ENCODE peak calls at places on chromosomes 4 and X, in four cellular contexts. A is suprapubic skin, O is stomach, J is tibial nerve. C is an unnamed sample.
A peak's percentile ranks its signal among the peaks of the same experiment; 100 is the strongest.

GRCh38 chr4:1204286-1204827 is 32.0 kb upstream of the SPON2 start:
- DNase-seq in A (no peak), O (peak; percentile 20), J (peak; percentile 5), C (peak; percentile 57)

GRCh38 chr4:55706526-55706925 is 70.4 kb upstream of the NMU start:
- DNase-seq in A (no peak), O (no peak), J (no peak), C (no peak)

GRCh38 chr4:42672359-42673083 is 15.6 kb upstream of the ATP8A1 start:
- DNase-seq in A (no peak), O (no peak), J (no peak), C (no peak)

GRCh38 chr4:70895846-70896435 is 6.2 kb upstream of the MOB1B start:
- DNase-seq in A (no peak), O (no peak), J (no peak), C (no peak)

GRCh38 chr4:176767183-176767582 is 25.5 kb downstream of the VEGFC start:
- DNase-seq in A (no peak), O (no peak), J (no peak), C (no peak)

GRCh38 chr4:15963001-15963451 is at the start of gene FGFBP2:
- DNase-seq in A (no peak), O (peak; percentile 51), J (peak; percentile 53), C (no peak)

GRCh38 chr4:56049428-56050212 is 100.9 kb downstream of the CEP135 start:
- DNase-seq in A (no peak), O (no peak), J (no peak), C (peak; percentile 85)

GRCh38 chr4:159549092-159549491 is 446.2 kb downstream of the RAPGEF2 start:
- DNase-seq in A (no peak), O (no peak), J (no peak), C (no peak)

GRCh38 chr4:10336471-10336870 is 120.8 kb downstream of the ZNF518B start:
- DNase-seq in A (no peak), O (no peak), J (no peak), C (no peak)
- H3K4me1 ChIP-seq in A (no peaks in the 10 kb centered on the region), O (no peaks in the 10 kb centered on the region), J (no peaks in the 10 kb centered on the region), C (no peaks in the 10 kb centered on the region)

DNA sequence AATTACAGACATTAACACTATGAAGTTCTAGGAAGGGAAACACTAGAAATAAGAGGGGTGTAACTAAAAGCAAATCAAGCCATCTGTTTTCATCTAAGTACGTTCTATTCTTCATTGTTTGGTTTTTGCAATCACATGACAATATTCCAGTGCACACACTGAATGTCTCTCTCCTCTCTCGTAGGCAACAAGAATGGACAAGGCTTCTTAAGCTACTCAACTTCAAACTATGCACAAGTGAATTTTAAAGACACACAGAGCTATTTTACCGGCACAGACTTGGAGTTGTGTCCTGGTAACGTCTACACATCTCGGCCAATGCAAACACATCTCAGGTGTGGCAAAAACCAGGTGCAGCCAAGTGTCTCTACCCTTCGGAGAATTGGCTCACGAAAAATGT is 173.3 kb downstream of the PRKX start:
- DNase-seq in A (no peak), O (no peak), J (no peak), C (no peak)
- TF ChIP-seq EP300 in A (no peak), O (no peak), J (no peak), C (no peak)

DNA sequence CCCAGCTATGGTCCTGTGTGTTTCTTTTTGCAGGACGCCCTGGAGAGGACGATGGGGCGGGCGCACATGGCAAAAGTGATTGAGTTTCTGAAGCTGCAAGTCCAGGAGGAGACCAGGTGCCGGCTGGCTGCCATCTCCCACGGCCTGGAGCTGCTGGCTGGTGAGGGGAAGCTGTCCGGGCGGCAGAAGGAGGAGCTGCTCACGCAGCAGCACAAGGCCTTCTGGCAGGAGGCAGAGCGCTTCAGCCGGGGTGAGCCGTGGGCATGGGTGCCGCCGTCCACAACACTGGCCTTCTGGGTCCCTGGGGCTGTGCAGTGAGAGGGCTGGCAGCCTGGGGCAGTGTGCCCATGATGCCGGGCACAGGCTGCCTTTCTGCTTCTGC is 41.8 kb downstream of the EVC start:
- DNase-seq in A (no peak), O (no peak), J (no peak), C (no peak)
- H3K4me1 ChIP-seq in A (no peaks in the 10 kb centered on the region), O (no peaks in the 10 kb centered on the region), J (no peaks in the 10 kb centered on the region), C (no peaks in the 10 kb centered on the region)

DNA sequence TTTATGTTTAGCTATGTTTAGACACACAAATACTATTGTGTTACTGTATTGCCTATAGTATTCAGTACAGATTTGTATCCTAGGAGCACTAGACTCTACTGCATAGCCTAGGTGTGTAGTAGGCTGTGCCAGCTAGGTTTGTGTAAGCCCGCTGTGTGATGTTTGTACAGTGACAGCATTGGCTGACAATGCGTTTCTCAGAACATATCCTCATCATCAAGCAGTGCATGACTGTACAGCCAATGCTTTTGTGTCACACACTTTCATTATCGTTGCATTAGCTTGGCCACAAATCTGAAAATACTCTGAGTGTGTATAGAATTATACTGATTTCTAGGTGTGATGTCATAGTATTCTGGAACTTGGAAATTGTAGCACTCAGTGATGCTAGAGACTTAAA is 63.4 kb downstream of the CLDN34 start:
- DNase-seq in A (no peak), O (no peak), J (no peak), C (no peak)
- TF ChIP-seq EP300 in A (no peak), O (no peak), J (no peak), C (no peak)

DNA sequence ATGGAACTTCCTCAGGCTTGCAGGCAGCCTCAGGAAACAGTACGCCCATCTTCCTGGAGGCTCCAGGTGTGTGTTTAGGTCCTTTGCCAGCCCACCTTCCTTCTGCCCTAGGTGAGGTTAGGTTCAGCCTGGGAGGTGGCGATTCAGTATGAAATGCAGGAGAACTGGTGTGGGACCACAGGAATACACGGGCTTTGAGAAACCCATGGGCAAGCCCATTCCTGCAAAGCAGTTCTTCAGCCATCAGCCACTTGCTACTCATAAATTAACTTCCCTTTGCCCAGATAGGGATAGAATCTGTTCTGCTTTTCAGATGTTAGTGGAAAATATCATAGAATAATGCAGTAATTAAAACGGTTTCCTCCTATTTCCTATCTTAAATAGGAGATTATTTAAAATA is 32.2 kb downstream of the TBC1D14 start:
- DNase-seq in A (no peak), O (no peak), J (no peak), C (no peak)
- H3K4me1 ChIP-seq in A (peaks cover 35% of the 10 kb centered on the region), O (peaks cover 36% of the 10 kb centered on the region), J (peaks cover 5% of the 10 kb centered on the region), C (peaks cover 49% of the 10 kb centered on the region)

DNA sequence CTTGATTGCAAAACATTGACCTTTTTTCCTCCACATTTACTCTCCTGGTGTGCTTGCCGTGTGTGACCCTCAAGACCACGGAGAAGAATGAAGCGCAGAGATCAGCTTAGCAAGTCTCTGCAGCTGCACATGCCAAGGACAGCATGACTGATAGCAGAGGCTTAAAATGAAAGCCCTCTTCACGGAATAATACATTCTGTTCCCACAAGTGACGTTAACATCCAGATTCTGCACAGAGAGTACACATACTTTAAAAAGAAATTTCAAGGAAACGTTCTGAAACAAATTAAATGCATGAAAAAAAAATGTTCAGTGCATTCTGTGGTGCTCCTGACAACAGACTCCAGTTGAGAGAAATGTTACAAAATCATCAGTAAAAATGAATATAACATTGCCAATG is 60.9 kb downstream of the SLC7A11 start:
- DNase-seq in A (no peak), O (no peak), J (no peak), C (no peak)
- TF ChIP-seq EP300 in A (peak; percentile 96), O (peak; percentile 98), J (peak; percentile 90), C (peak; percentile 28)

GRCh38 chr4:142121951-142122350 is 485.6 kb downstream of the IL15 start:
- DNase-seq in A (no peak), O (no peak), J (no peak), C (no peak)
- H3K4me1 ChIP-seq in A (no peaks in the 10 kb centered on the region), O (no peaks in the 10 kb centered on the region), J (no peaks in the 10 kb centered on the region), C (no peaks in the 10 kb centered on the region)

GRCh38 chrX:136202889-136203288 is 48.3 kb downstream of the MAP7D3 start:
- DNase-seq in A (no peak), O (no peak), J (no peak), C (no peak)
- TF ChIP-seq EP300 in A (no peak), O (no peak), J (peak; percentile 59), C (no peak)

GRCh38 chr4:152530600-152530999 is 5.3 kb downstream of the FBXW7 start:
- DNase-seq in A (no peak), O (no peak), J (no peak), C (no peak)
- H3K4me1 ChIP-seq in A (peaks cover 34% of the 10 kb centered on the region), O (peaks cover 7% of the 10 kb centered on the region), J (no peaks in the 10 kb centered on the region), C (peaks cover 35% of the 10 kb centered on the region)

DNA sequence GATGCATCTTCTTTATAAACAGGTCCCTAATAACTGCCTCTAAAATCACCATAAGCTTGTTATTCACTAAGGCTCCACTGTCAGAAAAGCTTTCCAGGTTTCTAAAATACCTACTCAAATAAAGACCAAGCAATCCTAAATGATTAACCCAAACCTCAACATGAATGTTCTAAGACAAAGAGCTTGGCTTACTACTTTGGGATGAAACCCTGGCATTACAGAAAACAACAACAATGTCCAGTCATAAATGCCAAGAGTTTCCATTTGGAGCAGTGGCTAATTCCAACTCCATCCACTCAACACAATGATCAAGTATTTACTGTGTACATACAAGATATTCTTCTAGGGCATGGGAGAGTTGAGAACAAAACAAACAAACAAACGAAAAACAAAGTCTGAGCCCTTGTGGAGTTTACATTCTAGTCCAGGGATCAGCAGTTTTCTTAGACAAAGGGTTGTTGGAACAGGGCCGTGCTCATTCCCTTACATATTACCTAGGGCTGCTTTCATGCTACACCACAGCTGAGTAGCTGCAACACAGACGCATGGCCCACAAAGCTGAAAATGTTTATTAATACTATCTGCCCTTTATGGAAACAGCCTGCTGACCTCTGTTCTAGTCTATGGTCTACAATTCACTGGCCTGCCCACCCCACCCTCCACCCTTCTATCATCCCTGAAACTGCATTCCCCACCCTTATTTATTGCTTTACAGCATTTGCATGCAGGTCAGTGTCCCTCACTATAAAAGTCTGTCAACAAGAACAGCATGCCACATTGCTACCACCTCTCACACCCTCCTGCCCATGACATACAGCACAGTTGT is 23.7 kb downstream of the ABCG2 start:
- DNase-seq in A (no peak), O (no peak), J (no peak), C (no peak)
- TF ChIP-seq EP300 in A (no peak), O (no peak), J (no peak), C (no peak)